ENCODE peak calls at places on chromosomes 6 and 20, in eight cellular contexts. One of them, this sample, is unnamed.

GRCh38 chr6:164749126-164749758 is 560.2 kb downstream of the C6orf118 start:
- DNase-seq in heart right ventricle: peak
- DNase-seq in PC-9: no peak
- DNase-seq in fibroblast of pulmonary artery: peak
- DNase-seq in pancreas: no peak
- DNase-seq in suprapubic skin: no peak
- DNase-seq in IMR-90: no peak
- DNase-seq in keratinocyte: no peak
- DNase-seq in this sample: no peak

GRCh38 chr6:170129691-170130171 is 161.1 kb downstream of the DLL1 start:
- DNase-seq in heart right ventricle: peak
- DNase-seq in PC-9: peak
- DNase-seq in fibroblast of pulmonary artery: peak
- DNase-seq in pancreas: peak
- DNase-seq in suprapubic skin: peak
- DNase-seq in IMR-90: no peak
- DNase-seq in keratinocyte: peak
- DNase-seq in this sample: peak

GRCh38 chr20:47576516-47577033 is 74.9 kb downstream of the NCOA3 start:
- DNase-seq in heart right ventricle: peak
- DNase-seq in PC-9: peak
- DNase-seq in fibroblast of pulmonary artery: peak
- DNase-seq in pancreas: peak
- DNase-seq in suprapubic skin: no peak
- DNase-seq in IMR-90: peak
- DNase-seq in keratinocyte: no peak
- DNase-seq in this sample: peak

GRCh38 chr6:14965340-14966102 is 280.3 kb upstream of the JARID2 start:
- DNase-seq in heart right ventricle: no peak
- DNase-seq in PC-9: no peak
- DNase-seq in fibroblast of pulmonary artery: no peak
- DNase-seq in pancreas: no peak
- DNase-seq in suprapubic skin: no peak
- DNase-seq in IMR-90: no peak
- DNase-seq in keratinocyte: no peak
- DNase-seq in this sample: no peak

GRCh38 chr20:46688151-46689081 is 828 bp downstream of the TP53RK start:
- DNase-seq in heart right ventricle: no peak
- DNase-seq in PC-9: no peak
- DNase-seq in fibroblast of pulmonary artery: peak
- DNase-seq in pancreas: no peak
- DNase-seq in suprapubic skin: no peak
- DNase-seq in IMR-90: peak
- DNase-seq in keratinocyte: no peak
- DNase-seq in this sample: no peak

GRCh38 chr6:133804263-133804662 is 84.7 kb upstream of the TCF21 start:
- DNase-seq in heart right ventricle: no peak
- DNase-seq in PC-9: no peak
- DNase-seq in fibroblast of pulmonary artery: peak
- DNase-seq in pancreas: no peak
- DNase-seq in suprapubic skin: no peak
- DNase-seq in IMR-90: peak
- DNase-seq in keratinocyte: no peak
- DNase-seq in this sample: no peak

GRCh38 chr20:44069203-44069931 is 117.6 kb downstream of the JPH2 start:
- DNase-seq in heart right ventricle: no peak
- DNase-seq in PC-9: no peak
- DNase-seq in fibroblast of pulmonary artery: no peak
- DNase-seq in pancreas: no peak
- DNase-seq in suprapubic skin: peak
- DNase-seq in IMR-90: no peak
- DNase-seq in keratinocyte: no peak
- DNase-seq in this sample: no peak

GRCh38 chr20:7939663-7940062 is 595 bp downstream of the HAO1 start:
- DNase-seq in heart right ventricle: no peak
- DNase-seq in PC-9: no peak
- DNase-seq in fibroblast of pulmonary artery: no peak
- DNase-seq in pancreas: no peak
- DNase-seq in suprapubic skin: no peak
- DNase-seq in IMR-90: no peak
- DNase-seq in keratinocyte: no peak
- DNase-seq in this sample: no peak

GRCh38 chr20:48181536-48181935 is 396.3 kb upstream of the SULF2 start:
- DNase-seq in heart right ventricle: no peak
- DNase-seq in PC-9: no peak
- DNase-seq in fibroblast of pulmonary artery: no peak
- DNase-seq in pancreas: no peak
- DNase-seq in suprapubic skin: no peak
- DNase-seq in IMR-90: no peak
- DNase-seq in keratinocyte: no peak
- DNase-seq in this sample: no peak

GRCh38 chr20:35637266-35637665 is 21.6 kb downstream of the SPAG4 start:
- DNase-seq in heart right ventricle: no peak
- DNase-seq in PC-9: no peak
- DNase-seq in fibroblast of pulmonary artery: no peak
- DNase-seq in pancreas: no peak
- DNase-seq in suprapubic skin: no peak
- DNase-seq in IMR-90: no peak
- DNase-seq in keratinocyte: no peak
- DNase-seq in this sample: no peak

GRCh38 chr6:44223471-44224153 is at the start of gene SLC29A1:
- DNase-seq in heart right ventricle: peak
- DNase-seq in PC-9: peak
- DNase-seq in fibroblast of pulmonary artery: peak
- DNase-seq in pancreas: peak
- DNase-seq in suprapubic skin: no peak
- DNase-seq in IMR-90: peak
- DNase-seq in keratinocyte: no peak
- DNase-seq in this sample: peak

GRCh38 chr6:54861846-54862616 is 15.5 kb downstream of the FAM83B start:
- DNase-seq in heart right ventricle: no peak
- DNase-seq in PC-9: no peak
- DNase-seq in fibroblast of pulmonary artery: no peak
- DNase-seq in pancreas: no peak
- DNase-seq in suprapubic skin: no peak
- DNase-seq in IMR-90: no peak
- DNase-seq in keratinocyte: no peak
- DNase-seq in this sample: peak

GRCh38 chr20:34861386-34862084 is 11.1 kb downstream of the GGT7 start:
- DNase-seq in heart right ventricle: no peak
- DNase-seq in PC-9: peak
- DNase-seq in fibroblast of pulmonary artery: no peak
- DNase-seq in pancreas: peak
- DNase-seq in suprapubic skin: peak
- DNase-seq in IMR-90: no peak
- DNase-seq in keratinocyte: no peak
- DNase-seq in this sample: peak

GRCh38 chr6:1870902-1871301 is 261.2 kb downstream of the FOXC1 start:
- DNase-seq in heart right ventricle: no peak
- DNase-seq in PC-9: no peak
- DNase-seq in fibroblast of pulmonary artery: no peak
- DNase-seq in pancreas: no peak
- DNase-seq in suprapubic skin: no peak
- DNase-seq in IMR-90: no peak
- DNase-seq in keratinocyte: no peak
- DNase-seq in this sample: no peak

GRCh38 chr20:63116412-63117106 is 99.4 kb downstream of the YTHDF1 start:
- DNase-seq in heart right ventricle: peak
- DNase-seq in PC-9: peak
- DNase-seq in fibroblast of pulmonary artery: peak
- DNase-seq in pancreas: no peak
- DNase-seq in suprapubic skin: peak
- DNase-seq in IMR-90: peak
- DNase-seq in keratinocyte: no peak
- DNase-seq in this sample: no peak

GRCh38 chr6:153401751-153402150 is 270.7 kb upstream of the RGS17 start:
- DNase-seq in heart right ventricle: no peak
- DNase-seq in PC-9: no peak
- DNase-seq in fibroblast of pulmonary artery: no peak
- DNase-seq in pancreas: no peak
- DNase-seq in suprapubic skin: no peak
- DNase-seq in IMR-90: no peak
- DNase-seq in keratinocyte: no peak
- DNase-seq in this sample: peak

GRCh38 chr20:57310821-57311514 is 18.6 kb upstream of the SPO11 start:
- DNase-seq in heart right ventricle: no peak
- DNase-seq in PC-9: no peak
- DNase-seq in fibroblast of pulmonary artery: no peak
- DNase-seq in pancreas: no peak
- DNase-seq in suprapubic skin: peak
- DNase-seq in IMR-90: no peak
- DNase-seq in keratinocyte: no peak
- DNase-seq in this sample: no peak

GRCh38 chr6:109984410-109984809 is 6.3 kb downstream of the GPR6 start:
- DNase-seq in heart right ventricle: no peak
- DNase-seq in PC-9: no peak
- DNase-seq in fibroblast of pulmonary artery: no peak
- DNase-seq in pancreas: no peak
- DNase-seq in suprapubic skin: no peak
- DNase-seq in IMR-90: no peak
- DNase-seq in keratinocyte: no peak
- DNase-seq in this sample: no peak
- TF ChIP-seq CTCF in heart right ventricle: no peak
- TF ChIP-seq CTCF in PC-9: no peak
- TF ChIP-seq CTCF in fibroblast of pulmonary artery: no peak
- TF ChIP-seq CTCF in pancreas: no peak
- TF ChIP-seq CTCF in suprapubic skin: no peak
- TF ChIP-seq CTCF in IMR-90: no peak
- TF ChIP-seq CTCF in keratinocyte: no peak
- TF ChIP-seq CTCF in this sample: no peak

DNA sequence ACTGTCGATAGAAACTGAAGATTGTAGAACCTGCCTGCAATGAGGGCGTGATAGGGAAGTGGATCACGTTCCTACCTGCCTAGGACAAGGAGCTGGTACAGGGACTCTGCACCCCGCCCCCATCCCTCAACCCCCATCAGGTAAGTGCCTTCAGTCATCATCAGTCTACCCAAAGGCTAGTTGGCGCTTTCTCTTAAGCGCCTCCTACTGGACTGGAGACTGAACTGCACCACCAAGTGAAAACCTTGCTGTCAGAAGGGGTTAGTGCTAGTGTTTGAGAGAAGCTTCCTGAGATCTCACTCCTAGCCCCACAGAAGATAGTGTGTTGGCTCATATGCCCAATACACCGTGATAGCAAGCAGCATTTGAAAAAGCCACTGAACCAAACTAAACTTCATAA is 706.5 kb upstream of the MAN1A1 start:
- DNase-seq in heart right ventricle: no peak
- DNase-seq in PC-9: no peak
- DNase-seq in fibroblast of pulmonary artery: no peak
- DNase-seq in pancreas: no peak
- DNase-seq in suprapubic skin: no peak
- DNase-seq in IMR-90: no peak
- DNase-seq in keratinocyte: no peak
- DNase-seq in this sample: no peak
- TF ChIP-seq CTCF in heart right ventricle: peak
- TF ChIP-seq CTCF in PC-9: peak
- TF ChIP-seq CTCF in fibroblast of pulmonary artery: peak
- TF ChIP-seq CTCF in pancreas: no peak
- TF ChIP-seq CTCF in suprapubic skin: no peak
- TF ChIP-seq CTCF in IMR-90: no peak
- TF ChIP-seq CTCF in keratinocyte: peak
- TF ChIP-seq CTCF in this sample: no peak

GRCh38 chr6:18151801-18152200 is 3.1 kb downstream of the TPMT start:
- DNase-seq in heart right ventricle: no peak
- DNase-seq in PC-9: no peak
- DNase-seq in fibroblast of pulmonary artery: no peak
- DNase-seq in pancreas: no peak
- DNase-seq in suprapubic skin: no peak
- DNase-seq in IMR-90: no peak
- DNase-seq in keratinocyte: no peak
- DNase-seq in this sample: no peak

GRCh38 chr6:18154507-18155272 is at the start of gene TPMT:
- DNase-seq in heart right ventricle: peak
- DNase-seq in PC-9: no peak
- DNase-seq in fibroblast of pulmonary artery: no peak
- DNase-seq in pancreas: peak
- DNase-seq in suprapubic skin: peak
- DNase-seq in IMR-90: no peak
- DNase-seq in keratinocyte: no peak
- DNase-seq in this sample: peak

GRCh38 chr6:18155273-18155863 is at the start of gene KDM1B:
- DNase-seq in heart right ventricle: no peak
- DNase-seq in PC-9: peak
- DNase-seq in fibroblast of pulmonary artery: peak
- DNase-seq in pancreas: peak
- DNase-seq in suprapubic skin: no peak
- DNase-seq in IMR-90: peak
- DNase-seq in keratinocyte: peak
- DNase-seq in this sample: no peak

GRCh38 chr6:18153311-18153703 is 1.6 kb downstream of the TPMT start:
- DNase-seq in heart right ventricle: no peak
- DNase-seq in PC-9: no peak
- DNase-seq in fibroblast of pulmonary artery: no peak
- DNase-seq in pancreas: no peak
- DNase-seq in suprapubic skin: no peak
- DNase-seq in IMR-90: no peak
- DNase-seq in keratinocyte: no peak
- DNase-seq in this sample: no peak

GRCh38 chr6:18155864-18156396 is 708 bp downstream of the KDM1B start:
- DNase-seq in heart right ventricle: peak
- DNase-seq in PC-9: peak
- DNase-seq in fibroblast of pulmonary artery: peak
- DNase-seq in pancreas: peak
- DNase-seq in suprapubic skin: peak
- DNase-seq in IMR-90: peak
- DNase-seq in keratinocyte: peak
- DNase-seq in this sample: peak
- TF ChIP-seq CTCF in heart right ventricle: peak
- TF ChIP-seq CTCF in PC-9: no peak
- TF ChIP-seq CTCF in fibroblast of pulmonary artery: peak
- TF ChIP-seq CTCF in pancreas: no peak
- TF ChIP-seq CTCF in suprapubic skin: peak
- TF ChIP-seq CTCF in IMR-90: peak
- TF ChIP-seq CTCF in keratinocyte: peak
- TF ChIP-seq CTCF in this sample: no peak

DNA sequence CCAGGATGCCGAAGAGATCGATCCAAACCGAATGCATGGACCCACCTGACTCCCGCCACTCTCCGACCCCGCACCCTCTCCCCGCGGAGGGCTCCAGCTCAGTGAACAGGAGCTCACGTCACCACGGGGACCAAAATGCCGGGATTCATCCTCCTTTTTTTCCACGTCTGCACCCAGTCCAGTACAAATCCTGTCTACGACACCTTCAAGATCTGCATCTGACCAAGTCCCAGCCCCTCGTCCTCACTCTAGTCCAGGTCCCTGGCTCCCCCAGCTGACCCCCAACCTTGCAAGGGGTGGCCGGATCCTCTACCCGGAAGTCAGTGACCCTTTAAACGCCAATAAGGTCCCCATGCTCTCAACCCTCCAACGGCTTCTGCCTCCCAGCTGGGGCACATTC is 92.8 kb upstream of the QKI start:
- DNase-seq in heart right ventricle: no peak
- DNase-seq in PC-9: no peak
- DNase-seq in fibroblast of pulmonary artery: no peak
- DNase-seq in pancreas: no peak
- DNase-seq in suprapubic skin: no peak
- DNase-seq in IMR-90: no peak
- DNase-seq in keratinocyte: no peak
- DNase-seq in this sample: no peak
- TF ChIP-seq CTCF in heart right ventricle: no peak
- TF ChIP-seq CTCF in PC-9: no peak
- TF ChIP-seq CTCF in fibroblast of pulmonary artery: no peak
- TF ChIP-seq CTCF in pancreas: no peak
- TF ChIP-seq CTCF in suprapubic skin: no peak
- TF ChIP-seq CTCF in IMR-90: no peak
- TF ChIP-seq CTCF in keratinocyte: no peak
- TF ChIP-seq CTCF in this sample: no peak

GRCh38 chr6:408599-409102 is 17.1 kb downstream of the IRF4 start:
- DNase-seq in heart right ventricle: peak
- DNase-seq in PC-9: peak
- DNase-seq in fibroblast of pulmonary artery: peak
- DNase-seq in pancreas: peak
- DNase-seq in suprapubic skin: no peak
- DNase-seq in IMR-90: peak
- DNase-seq in keratinocyte: no peak
- DNase-seq in this sample: no peak
- TF ChIP-seq CTCF in heart right ventricle: peak
- TF ChIP-seq CTCF in PC-9: peak
- TF ChIP-seq CTCF in fibroblast of pulmonary artery: peak
- TF ChIP-seq CTCF in pancreas: no peak
- TF ChIP-seq CTCF in suprapubic skin: no peak
- TF ChIP-seq CTCF in IMR-90: peak
- TF ChIP-seq CTCF in keratinocyte: peak
- TF ChIP-seq CTCF in this sample: no peak

This sample was measured in Calu3.